ENCODE peak calls at places on chromosomes 4 and X, in five cellular contexts. C, W, D, J and V are unnamed samples.

GRCh38 chrX:39477438-39478120 is 620.2 kb downstream of the BCOR start:
- DNase-seq in C (no peak), W (no peak), D (no peak), J (peak), V (no peak)

GRCh38 chrX:45714864-45715263 is 514.2 kb upstream of the DIPK2B start:
- DNase-seq in C (no peak), W (no peak), D (no peak), J (peak), V (no peak)

GRCh38 chrX:124208675-124209074 is 123.8 kb upstream of the TEX13D start:
- DNase-seq in C (no peak), W (no peak), D (no peak), J (no peak), V (no peak)

GRCh38 chr4:46856347-46856746 is 52.7 kb downstream of the COX7B2 start:
- DNase-seq in C (no peak), W (no peak), D (no peak), J (no peak), V (no peak)

GRCh38 chrX:110021180-110022022 is 18.5 kb downstream of the TMEM164 start:
- DNase-seq in C (no peak), W (peak), D (no peak), J (no peak), V (no peak)

GRCh38 chr4:120754590-120754989 is 167.9 kb downstream of the PRDM5 start:
- DNase-seq in C (no peak), W (no peak), D (no peak), J (no peak), V (no peak)

GRCh38 chr4:175385797-175386196 is 426.3 kb downstream of the GPM6A start:
- DNase-seq in C (no peak), W (no peak), D (no peak), J (no peak), V (no peak)

GRCh38 chr4:98546910-98547544 is 111.4 kb downstream of the TSPAN5 start:
- DNase-seq in C (no peak), W (peak), D (no peak), J (no peak), V (no peak)

GRCh38 chr4:7466904-7467303 is 32.2 kb upstream of the PSAPL1 start:
- DNase-seq in C (no peak), W (no peak), D (no peak), J (no peak), V (no peak)

GRCh38 chrX:154013614-154014360 is 5.9 kb downstream of the IRAK1 start:
- DNase-seq in C (no peak), W (no peak), D (peak), J (no peak), V (peak)

GRCh38 chrX:17560385-17560784 is 176.9 kb upstream of the SCML1 start:
- DNase-seq in C (no peak), W (no peak), D (no peak), J (no peak), V (no peak)

GRCh38 chr4:7034262-7035081 is 8.7 kb upstream of the TADA2B start:
- DNase-seq in C (no peak), W (no peak), D (peak), J (no peak), V (no peak)

GRCh38 chrX:9542106-9542764 is 77.4 kb downstream of the TBL1X start:
- DNase-seq in C (no peak), W (no peak), D (no peak), J (no peak), V (no peak)

GRCh38 chrX:30659421-30659820 is 6.2 kb downstream of the GK start:
- DNase-seq in C (no peak), W (no peak), D (peak), J (no peak), V (no peak)

GRCh38 chr4:150476776-150477175 is 105.2 kb upstream of the MAB21L2 start:
- DNase-seq in C (no peak), W (no peak), D (no peak), J (no peak), V (no peak)

GRCh38 chr4:83723609-83724008 is 187.7 kb downstream of the GPAT3 start:
- DNase-seq in C (no peak), W (no peak), D (no peak), J (no peak), V (no peak)

GRCh38 chrX:7586126-7586525 is 256.8 kb upstream of the VCX start:
- DNase-seq in C (no peak), W (no peak), D (no peak), J (no peak), V (no peak)

GRCh38 chr4:80610845-80611244 is 275.3 kb downstream of the CFAP299 start:
- DNase-seq in C (peak), W (no peak), D (no peak), J (no peak), V (no peak)

GRCh38 chr4:87088188-87088587 is 132.2 kb downstream of the KLHL8 start:
- DNase-seq in C (no peak), W (no peak), D (no peak), J (no peak), V (no peak)

GRCh38 chr4:82745173-82745842 is 53.3 kb downstream of the SCD5 start:
- DNase-seq in C (no peak), W (no peak), D (no peak), J (no peak), V (no peak)

GRCh38 chr4:156596026-156596425 is 375.6 kb downstream of the PDGFC start:
- DNase-seq in C (no peak), W (no peak), D (no peak), J (no peak), V (no peak)

GRCh38 chr4:16250665-16251365 is 24.5 kb upstream of the TAPT1 start:
- DNase-seq in C (no peak), W (no peak), D (peak), J (no peak), V (no peak)

GRCh38 chrX:63656871-63657580 is 128.0 kb downstream of the ARHGEF9 start:
- DNase-seq in C (no peak), W (no peak), D (no peak), J (no peak), V (no peak)

GRCh38 chr4:162644346-162644745 is 480.5 kb upstream of the FSTL5 start:
- DNase-seq in C (no peak), W (no peak), D (no peak), J (no peak), V (no peak)

GRCh38 chr4:156931267-156931666 is 40.3 kb downstream of the PDGFC start:
- DNase-seq in C (no peak), W (no peak), D (peak), J (peak), V (no peak)

GRCh38 chrX:73647632-73648322 is 84.8 kb downstream of the CHIC1 start:
- DNase-seq in C (no peak), W (no peak), D (no peak), J (no peak), V (no peak)

GRCh38 chrX:1598021-1598875 is 6.8 kb downstream of the AKAP17A start:
- DNase-seq in C (no peak), W (no peak), D (no peak), J (no peak), V (no peak)

GRCh38 chr4:110510955-110511544 is 35.1 kb downstream of the ENPEP start:
- DNase-seq in C (no peak), W (no peak), D (peak), J (no peak), V (no peak)

GRCh38 chr4:99846891-99847290 is 30.3 kb downstream of the DAPP1 start:
- DNase-seq in C (no peak), W (no peak), D (no peak), J (no peak), V (no peak)

GRCh38 chr4:159209249-159209648 is 106.4 kb downstream of the RAPGEF2 start:
- DNase-seq in C (no peak), W (no peak), D (no peak), J (no peak), V (no peak)

GRCh38 chr4:140005699-140006098 is 148.3 kb downstream of the MAML3 start:
- DNase-seq in C (no peak), W (no peak), D (no peak), J (no peak), V (no peak)

GRCh38 chr4:55312491-55313101 is 33.4 kb upstream of the SRD5A3 start:
- DNase-seq in C (peak), W (no peak), D (no peak), J (peak), V (no peak)

GRCh38 chr4:129148892-129149291 is 52.9 kb downstream of the C4orf33 start:
- DNase-seq in C (no peak), W (no peak), D (no peak), J (no peak), V (no peak)

GRCh38 chrX:20362268-20363002 is 95.7 kb upstream of the RPS6KA3 start:
- DNase-seq in C (no peak), W (no peak), D (peak), J (no peak), V (no peak)

GRCh38 chrX:1392376-1393130 is 640 bp upstream of the SLC25A6 start:
- DNase-seq in C (no peak), W (peak), D (peak), J (peak), V (peak)

GRCh38 chr4:108270466-108271450 is 102.0 kb upstream of the LEF1 start:
- DNase-seq in C (no peak), W (no peak), D (no peak), J (no peak), V (no peak)

GRCh38 chr4:142683503-142683902 is 162.6 kb downstream of the INPP4B start:
- DNase-seq in C (no peak), W (no peak), D (no peak), J (no peak), V (no peak)

GRCh38 chrX:30961805-30962204 is 72.8 kb upstream of the TAB3 start:
- DNase-seq in C (no peak), W (no peak), D (no peak), J (no peak), V (no peak)

GRCh38 chr4:155738548-155738947 is 20.3 kb upstream of the GUCY1B1 start:
- DNase-seq in C (no peak), W (no peak), D (no peak), J (no peak), V (no peak)

GRCh38 chrX:64456828-64457227 is 61.6 kb upstream of the MTMR8 start:
- DNase-seq in C (no peak), W (no peak), D (no peak), J (no peak), V (no peak)

DNA sequence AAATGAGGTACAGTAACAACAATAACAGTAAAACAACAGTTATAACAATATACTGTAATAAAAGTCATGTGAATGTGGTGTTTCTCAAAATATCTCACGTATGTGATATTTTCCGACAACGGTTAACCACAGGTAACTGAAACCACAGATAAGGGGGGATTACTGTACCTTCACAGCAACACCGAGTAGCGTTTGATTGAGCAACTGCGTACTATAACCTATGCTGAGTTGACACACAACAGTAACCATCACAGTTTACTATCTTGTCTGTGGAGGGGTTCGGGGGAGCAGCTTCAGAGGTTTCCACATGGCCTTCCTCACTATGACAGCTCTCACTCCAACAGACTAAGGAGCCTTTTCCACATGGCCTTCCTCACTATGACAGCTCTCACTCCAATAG is 13.4 kb downstream of the RBMX2 start:
- DNase-seq in C (no peak), W (no peak), D (no peak), J (no peak), V (no peak)
- TF ChIP-seq POLR2A in C (no peak), W (no peak), D (no peak), J (no peak), V (no peak)

GRCh38 chr4:145481164-145481941 is at the start of gene SMAD1:
- DNase-seq in C (peak), W (peak), D (peak), J (peak), V (peak)
- TF ChIP-seq POLR2A in C (peak), W (peak), D (peak), J (peak), V (no peak)

DNA sequence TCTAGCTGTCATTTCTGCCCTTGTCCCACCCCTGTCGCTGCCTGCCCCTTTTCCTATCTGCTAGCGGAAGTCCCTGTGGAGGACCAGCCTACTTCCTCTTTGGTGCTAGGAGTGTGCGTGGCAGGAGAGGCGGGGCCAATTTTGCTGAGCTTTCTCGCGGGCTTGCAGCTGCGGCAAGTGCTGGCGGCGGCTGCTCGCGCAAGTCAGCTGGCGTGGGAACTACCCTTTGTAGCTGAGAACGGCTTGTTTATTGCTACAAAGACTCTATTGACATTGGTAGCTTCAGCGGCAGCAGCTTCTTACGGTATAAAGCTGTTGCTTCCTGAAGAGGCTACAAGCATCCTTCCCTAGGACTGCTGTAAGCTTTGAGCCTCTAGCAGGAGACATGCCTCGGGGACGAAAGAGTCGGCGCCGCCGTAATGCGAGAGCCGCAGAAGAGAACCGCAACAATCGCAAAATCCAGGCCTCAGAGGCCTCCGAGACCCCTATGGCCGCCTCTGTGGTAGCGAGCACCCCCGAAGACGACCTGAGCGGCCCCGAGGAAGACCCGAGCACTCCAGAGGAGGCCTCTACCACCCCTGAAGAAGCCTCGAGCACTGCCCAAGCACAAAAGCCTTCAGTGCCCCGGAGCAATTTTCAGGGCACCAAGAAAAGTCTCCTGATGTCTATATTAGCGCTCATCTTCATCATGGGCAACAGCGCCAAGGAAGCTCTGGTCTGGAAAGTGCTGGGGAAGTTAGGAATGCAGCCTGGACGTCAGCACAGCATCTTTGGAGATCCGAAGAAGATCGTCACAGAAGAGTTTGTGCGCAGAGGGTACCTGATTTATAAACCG is at the start of gene MAGEH1:
- DNase-seq in C (peak), W (peak), D (peak), J (peak), V (peak)
- TF ChIP-seq POLR2A in C (no peak), W (no peak), D (peak), J (peak), V (no peak)

GRCh38 chr4:1307951-1308735 is 18.5 kb downstream of the MAEA start:
- DNase-seq in C (no peak), W (no peak), D (no peak), J (no peak), V (no peak)

GRCh38 chr4:1305781-1306455 is 16.2 kb downstream of the MAEA start:
- DNase-seq in C (no peak), W (no peak), D (no peak), J (peak), V (no peak)

GRCh38 chr4:1309261-1310010 is 19.7 kb downstream of the MAEA start:
- DNase-seq in C (peak), W (peak), D (no peak), J (peak), V (peak)

GRCh38 chr4:1302159-1302558 is 12.5 kb downstream of the MAEA start:
- DNase-seq in C (no peak), W (no peak), D (no peak), J (no peak), V (no peak)

DNA sequence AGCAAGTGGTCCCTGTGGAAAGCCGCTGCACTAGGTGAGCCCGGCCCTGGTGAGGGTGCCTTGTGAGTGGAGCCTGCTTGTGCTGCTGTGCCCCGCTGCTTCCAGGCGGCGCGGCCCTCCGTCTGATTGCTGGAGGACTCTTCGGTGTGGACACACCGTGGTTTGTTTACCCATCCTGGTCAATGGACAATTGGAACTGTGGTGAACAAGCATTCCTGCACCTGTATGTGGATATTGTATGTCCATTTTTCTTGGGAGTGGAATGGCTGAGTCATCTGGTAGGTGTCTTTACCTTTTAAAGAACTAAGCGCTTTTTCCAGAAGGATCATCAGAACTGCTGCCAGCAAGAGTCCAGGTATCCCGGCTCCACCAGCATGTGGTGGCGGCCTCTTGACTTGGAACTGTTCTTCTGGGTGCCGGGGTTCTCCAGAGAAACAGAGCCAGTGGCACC is 15.6 kb downstream of the MAEA start:
- DNase-seq in C (no peak), W (no peak), D (no peak), J (no peak), V (no peak)
- TF ChIP-seq POLR2A in C (no peak), W (no peak), D (no peak), J (no peak), V (no peak)

GRCh38 chr4:147198411-147199051 is 252.9 kb upstream of the TTC29 start:
- DNase-seq in C (no peak), W (no peak), D (no peak), J (no peak), V (no peak)

GRCh38 chr4:147195386-147195785 is 249.7 kb upstream of the TTC29 start:
- DNase-seq in C (no peak), W (no peak), D (no peak), J (no peak), V (no peak)

GRCh38 chr4:147192679-147193078 is 247.0 kb upstream of the TTC29 start:
- DNase-seq in C (no peak), W (no peak), D (no peak), J (no peak), V (no peak)

GRCh38 chr4:147194107-147194506 is 248.4 kb upstream of the TTC29 start:
- DNase-seq in C (no peak), W (no peak), D (no peak), J (no peak), V (no peak)

DNA sequence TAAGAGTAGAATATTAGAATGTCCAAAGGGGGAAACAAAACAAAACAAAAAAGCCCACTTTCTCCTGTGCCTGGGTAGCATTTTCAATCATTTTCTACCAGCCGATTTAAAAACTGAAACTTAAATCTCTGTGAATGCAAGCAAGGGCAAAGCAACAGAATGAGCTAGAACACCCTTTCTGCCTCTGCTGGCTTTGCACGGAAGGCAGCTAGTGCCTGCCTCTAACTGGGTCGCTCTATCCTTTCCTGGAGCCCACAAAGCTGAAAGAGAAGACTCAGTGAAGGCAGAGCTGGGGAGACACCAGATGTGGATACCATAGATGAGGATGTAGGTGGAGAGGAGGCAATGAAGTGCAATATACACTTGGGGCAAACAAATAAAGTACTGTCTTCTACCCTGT is 248.9 kb upstream of the TTC29 start:
- DNase-seq in C (no peak), W (no peak), D (no peak), J (no peak), V (no peak)
- TF ChIP-seq POLR2A in C (no peak), W (no peak), D (no peak), J (no peak), V (no peak)